ENCODE peak calls at places on chromosomes 13 and 19, in nine cellular contexts. One of them, this sample, is unnamed. For H3K4me1, the result is how much of the 10 kb centered on the place peaks cover.

GRCh38 chr13:76976488-76976887 is 15.4 kb upstream of the CLN5 start:
- DNase-seq in testis: no peak
- DNase-seq in lower lobe of right lung: no peak
- DNase-seq in CD8-positive, alpha-beta T cell: no peak
- DNase-seq in pancreas: no peak
- DNase-seq in tibial artery: no peak
- DNase-seq in ascending aorta: no peak
- DNase-seq in IMR-90: no peak
- DNase-seq in fibroblast of lung: peak
- DNase-seq in this sample: no peak

GRCh38 chr19:49017041-49017665 is at the start of gene LHB:
- DNase-seq in testis: no peak
- DNase-seq in lower lobe of right lung: no peak
- DNase-seq in CD8-positive, alpha-beta T cell: no peak
- DNase-seq in pancreas: no peak
- DNase-seq in tibial artery: no peak
- DNase-seq in ascending aorta: no peak
- DNase-seq in IMR-90: no peak
- DNase-seq in fibroblast of lung: no peak
- DNase-seq in this sample: no peak

GRCh38 chr13:39415403-39415802 is 187.6 kb downstream of the LHFPL6 start:
- DNase-seq in testis: peak
- DNase-seq in lower lobe of right lung: peak
- DNase-seq in CD8-positive, alpha-beta T cell: no peak
- DNase-seq in pancreas: peak
- DNase-seq in tibial artery: peak
- DNase-seq in ascending aorta: no peak
- DNase-seq in IMR-90: peak
- DNase-seq in fibroblast of lung: peak
- DNase-seq in this sample: peak

GRCh38 chr19:33201473-33201872 is 7.3 kb downstream of the LRP3 start:
- DNase-seq in testis: no peak
- DNase-seq in lower lobe of right lung: no peak
- DNase-seq in CD8-positive, alpha-beta T cell: no peak
- DNase-seq in pancreas: peak
- DNase-seq in tibial artery: no peak
- DNase-seq in ascending aorta: no peak
- DNase-seq in IMR-90: no peak
- DNase-seq in fibroblast of lung: no peak
- DNase-seq in this sample: no peak

GRCh38 chr13:51549050-51549449 is 35.2 kb upstream of the WDFY2 start:
- DNase-seq in testis: no peak
- DNase-seq in lower lobe of right lung: peak
- DNase-seq in CD8-positive, alpha-beta T cell: no peak
- DNase-seq in pancreas: no peak
- DNase-seq in tibial artery: no peak
- DNase-seq in ascending aorta: no peak
- DNase-seq in IMR-90: no peak
- DNase-seq in fibroblast of lung: no peak
- DNase-seq in this sample: no peak

GRCh38 chr19:48400018-48400742 is 6.7 kb downstream of the GRIN2D start:
- DNase-seq in testis: peak
- DNase-seq in lower lobe of right lung: peak
- DNase-seq in CD8-positive, alpha-beta T cell: peak
- DNase-seq in pancreas: no peak
- DNase-seq in tibial artery: peak
- DNase-seq in ascending aorta: no peak
- DNase-seq in IMR-90: peak
- DNase-seq in fibroblast of lung: peak
- DNase-seq in this sample: peak

GRCh38 chr13:48769107-48769704 is 115.5 kb downstream of the CYSLTR2 start:
- DNase-seq in testis: peak
- DNase-seq in lower lobe of right lung: no peak
- DNase-seq in CD8-positive, alpha-beta T cell: peak
- DNase-seq in pancreas: no peak
- DNase-seq in tibial artery: peak
- DNase-seq in ascending aorta: no peak
- DNase-seq in IMR-90: peak
- DNase-seq in fibroblast of lung: peak
- DNase-seq in this sample: peak

GRCh38 chr13:94343243-94343585 is 136.3 kb downstream of the DCT start:
- DNase-seq in testis: no peak
- DNase-seq in lower lobe of right lung: no peak
- DNase-seq in CD8-positive, alpha-beta T cell: no peak
- DNase-seq in pancreas: no peak
- DNase-seq in tibial artery: peak
- DNase-seq in ascending aorta: no peak
- DNase-seq in IMR-90: peak
- DNase-seq in fibroblast of lung: peak
- DNase-seq in this sample: no peak

GRCh38 chr19:13619203-13619632 is 112.9 kb upstream of the CACNA1A start:
- DNase-seq in testis: no peak
- DNase-seq in lower lobe of right lung: no peak
- DNase-seq in CD8-positive, alpha-beta T cell: no peak
- DNase-seq in pancreas: no peak
- DNase-seq in tibial artery: no peak
- DNase-seq in ascending aorta: no peak
- DNase-seq in IMR-90: peak
- DNase-seq in fibroblast of lung: peak
- DNase-seq in this sample: no peak

GRCh38 chr13:78299832-78300623 is 303.3 kb downstream of the POU4F1 start:
- DNase-seq in testis: no peak
- DNase-seq in lower lobe of right lung: no peak
- DNase-seq in CD8-positive, alpha-beta T cell: no peak
- DNase-seq in pancreas: no peak
- DNase-seq in tibial artery: no peak
- DNase-seq in ascending aorta: no peak
- DNase-seq in IMR-90: no peak
- DNase-seq in fibroblast of lung: no peak
- DNase-seq in this sample: no peak

GRCh38 chr19:33621811-33622504 is at the start of gene CHST8:
- DNase-seq in testis: peak
- DNase-seq in lower lobe of right lung: no peak
- DNase-seq in CD8-positive, alpha-beta T cell: no peak
- DNase-seq in pancreas: no peak
- DNase-seq in tibial artery: no peak
- DNase-seq in ascending aorta: no peak
- DNase-seq in IMR-90: no peak
- DNase-seq in fibroblast of lung: peak
- DNase-seq in this sample: peak

GRCh38 chr19:13208131-13208963 is 58.1 kb downstream of the IER2 start:
- DNase-seq in testis: peak
- DNase-seq in lower lobe of right lung: peak
- DNase-seq in CD8-positive, alpha-beta T cell: peak
- DNase-seq in pancreas: no peak
- DNase-seq in tibial artery: peak
- DNase-seq in ascending aorta: no peak
- DNase-seq in IMR-90: peak
- DNase-seq in fibroblast of lung: peak
- DNase-seq in this sample: no peak

GRCh38 chr13:43528992-43529391 is 257.8 kb downstream of the ENOX1 start:
- DNase-seq in testis: no peak
- DNase-seq in lower lobe of right lung: no peak
- DNase-seq in CD8-positive, alpha-beta T cell: no peak
- DNase-seq in pancreas: no peak
- DNase-seq in tibial artery: no peak
- DNase-seq in ascending aorta: no peak
- DNase-seq in IMR-90: no peak
- DNase-seq in fibroblast of lung: no peak
- DNase-seq in this sample: no peak

GRCh38 chr13:106088094-106088493 is 447.4 kb downstream of the EFNB2 start:
- DNase-seq in testis: no peak
- DNase-seq in lower lobe of right lung: no peak
- DNase-seq in CD8-positive, alpha-beta T cell: no peak
- DNase-seq in pancreas: no peak
- DNase-seq in tibial artery: no peak
- DNase-seq in ascending aorta: no peak
- DNase-seq in IMR-90: peak
- DNase-seq in fibroblast of lung: peak
- DNase-seq in this sample: no peak

GRCh38 chr13:106087201-106087600 is 448.3 kb downstream of the EFNB2 start:
- DNase-seq in testis: no peak
- DNase-seq in lower lobe of right lung: no peak
- DNase-seq in CD8-positive, alpha-beta T cell: no peak
- DNase-seq in pancreas: no peak
- DNase-seq in tibial artery: no peak
- DNase-seq in ascending aorta: no peak
- DNase-seq in IMR-90: no peak
- DNase-seq in fibroblast of lung: no peak
- DNase-seq in this sample: no peak

GRCh38 chr13:106089251-106089940 is 446.1 kb downstream of the EFNB2 start:
- DNase-seq in testis: no peak
- DNase-seq in lower lobe of right lung: no peak
- DNase-seq in CD8-positive, alpha-beta T cell: no peak
- DNase-seq in pancreas: no peak
- DNase-seq in tibial artery: no peak
- DNase-seq in ascending aorta: no peak
- DNase-seq in IMR-90: no peak
- DNase-seq in fibroblast of lung: no peak
- DNase-seq in this sample: no peak

GRCh38 chr13:106078191-106078590 is 457.3 kb downstream of the EFNB2 start:
- DNase-seq in testis: no peak
- DNase-seq in lower lobe of right lung: no peak
- DNase-seq in CD8-positive, alpha-beta T cell: no peak
- DNase-seq in pancreas: no peak
- DNase-seq in tibial artery: no peak
- DNase-seq in ascending aorta: no peak
- DNase-seq in IMR-90: peak
- DNase-seq in fibroblast of lung: peak
- DNase-seq in this sample: no peak

GRCh38 chr13:106083620-106084350 is 451.7 kb downstream of the EFNB2 start:
- DNase-seq in testis: peak
- DNase-seq in lower lobe of right lung: no peak
- DNase-seq in CD8-positive, alpha-beta T cell: no peak
- DNase-seq in pancreas: no peak
- DNase-seq in tibial artery: no peak
- DNase-seq in ascending aorta: no peak
- DNase-seq in IMR-90: peak
- DNase-seq in fibroblast of lung: peak
- DNase-seq in this sample: no peak
- TF ChIP-seq CTCF in testis: peak
- TF ChIP-seq CTCF in lower lobe of right lung: peak
- TF ChIP-seq CTCF in CD8-positive, alpha-beta T cell: no peak
- TF ChIP-seq CTCF in pancreas: peak
- TF ChIP-seq CTCF in tibial artery: peak
- TF ChIP-seq CTCF in ascending aorta: no peak
- TF ChIP-seq CTCF in IMR-90: peak
- TF ChIP-seq CTCF in fibroblast of lung: peak
- TF ChIP-seq CTCF in this sample: peak

DNA sequence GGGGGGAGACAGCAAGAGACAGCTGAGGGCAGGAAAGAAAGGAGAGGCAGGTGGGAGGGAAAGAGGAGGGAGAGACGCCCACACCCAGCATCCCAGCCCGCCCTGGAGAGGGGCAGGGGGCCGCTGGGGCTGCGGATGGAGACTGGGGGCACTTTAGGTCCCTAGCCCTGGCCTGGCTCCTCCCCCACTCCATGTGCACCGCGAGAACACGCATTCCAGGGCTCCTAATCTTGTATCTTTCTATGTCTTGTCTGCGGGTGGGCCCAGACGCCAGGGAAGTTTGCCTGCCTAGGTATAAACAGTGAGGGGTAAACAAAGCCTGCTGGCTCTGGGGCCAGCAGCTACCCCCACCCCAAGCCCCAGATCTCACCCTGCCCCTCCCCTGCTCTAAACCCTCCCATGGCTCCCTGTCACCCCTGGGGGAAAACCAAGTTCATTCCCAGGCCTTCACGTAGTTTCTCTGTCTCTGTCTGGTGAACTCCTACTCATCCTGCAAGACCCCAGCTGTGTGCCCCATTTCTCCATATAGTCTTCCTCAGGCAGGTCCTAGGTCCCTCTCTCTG is 5.8 kb downstream of the TLE5 start:
- DNase-seq in testis: peak
- DNase-seq in lower lobe of right lung: no peak
- DNase-seq in CD8-positive, alpha-beta T cell: no peak
- DNase-seq in pancreas: no peak
- DNase-seq in tibial artery: no peak
- DNase-seq in ascending aorta: no peak
- DNase-seq in IMR-90: no peak
- DNase-seq in fibroblast of lung: no peak
- DNase-seq in this sample: no peak
- H3K27ac ChIP-seq in testis: peak
- H3K27ac ChIP-seq in lower lobe of right lung: peak
- H3K27ac ChIP-seq in CD8-positive, alpha-beta T cell: no peak
- H3K27ac ChIP-seq in pancreas: peak
- H3K27ac ChIP-seq in tibial artery: peak
- H3K27ac ChIP-seq in ascending aorta: peak
- H3K27ac ChIP-seq in IMR-90: no peak
- H3K27ac ChIP-seq in fibroblast of lung: no peak
- H3K27ac ChIP-seq in this sample: peak

DNA sequence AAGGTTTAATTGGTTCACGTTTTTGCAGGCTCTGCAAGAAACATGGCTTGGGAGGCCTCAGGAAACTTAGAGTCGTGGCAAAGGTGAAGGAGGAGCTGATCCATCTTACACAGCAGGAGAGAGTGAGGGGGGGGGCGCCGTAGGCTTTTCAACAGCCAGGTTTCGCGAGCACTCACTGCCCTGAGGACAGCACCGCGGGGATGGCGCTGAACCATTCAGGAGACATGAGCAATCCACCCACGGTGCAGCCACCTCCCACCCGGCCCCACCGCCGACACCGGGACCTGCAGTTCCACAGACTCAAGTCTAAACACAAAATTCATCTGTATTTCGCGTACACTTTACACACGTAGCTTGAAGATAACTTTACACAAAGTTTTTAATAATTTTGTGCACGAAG is 73.6 kb downstream of the KDM4B start:
- DNase-seq in testis: no peak
- DNase-seq in lower lobe of right lung: no peak
- DNase-seq in CD8-positive, alpha-beta T cell: no peak
- DNase-seq in pancreas: no peak
- DNase-seq in tibial artery: no peak
- DNase-seq in ascending aorta: no peak
- DNase-seq in IMR-90: no peak
- DNase-seq in fibroblast of lung: no peak
- DNase-seq in this sample: no peak
- H3K4me1 ChIP-seq in testis: under half
- H3K4me1 ChIP-seq in lower lobe of right lung: under half
- H3K4me1 ChIP-seq in CD8-positive, alpha-beta T cell: under half
- H3K4me1 ChIP-seq in pancreas: under half
- H3K4me1 ChIP-seq in tibial artery: under half
- H3K4me1 ChIP-seq in ascending aorta: under half
- H3K4me1 ChIP-seq in IMR-90: under half
- H3K4me1 ChIP-seq in fibroblast of lung: under half
- H3K4me1 ChIP-seq in this sample: under half

GRCh38 chr13:70311175-70311574 is 202.9 kb upstream of the KLHL1 start:
- DNase-seq in testis: no peak
- DNase-seq in lower lobe of right lung: no peak
- DNase-seq in CD8-positive, alpha-beta T cell: no peak
- DNase-seq in pancreas: no peak
- DNase-seq in tibial artery: no peak
- DNase-seq in ascending aorta: no peak
- DNase-seq in IMR-90: no peak
- DNase-seq in fibroblast of lung: no peak
- DNase-seq in this sample: no peak

DNA sequence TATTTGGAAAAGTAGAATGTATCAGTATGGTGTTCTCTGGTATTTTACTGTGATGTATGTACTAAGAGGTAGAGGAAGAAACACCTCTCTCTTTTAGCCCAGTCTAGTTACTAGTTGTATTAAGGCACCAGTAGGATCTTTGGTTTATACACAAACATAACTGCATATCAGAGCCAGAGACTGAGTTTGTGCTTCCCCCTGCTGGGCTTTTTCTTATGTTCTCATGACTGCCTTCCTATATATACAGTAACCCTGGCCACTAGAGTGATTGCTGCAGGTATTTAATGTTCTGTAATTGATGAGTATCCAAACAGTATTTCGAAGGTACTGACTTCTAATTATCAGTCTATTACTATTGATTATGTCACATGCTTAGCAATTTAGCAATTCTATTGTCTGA is 202.5 kb upstream of the KLHL1 start:
- DNase-seq in testis: peak
- DNase-seq in lower lobe of right lung: no peak
- DNase-seq in CD8-positive, alpha-beta T cell: no peak
- DNase-seq in pancreas: no peak
- DNase-seq in tibial artery: no peak
- DNase-seq in ascending aorta: no peak
- DNase-seq in IMR-90: no peak
- DNase-seq in fibroblast of lung: peak
- DNase-seq in this sample: no peak
- TF ChIP-seq CTCF in testis: no peak
- TF ChIP-seq CTCF in lower lobe of right lung: no peak
- TF ChIP-seq CTCF in CD8-positive, alpha-beta T cell: no peak
- TF ChIP-seq CTCF in pancreas: peak
- TF ChIP-seq CTCF in tibial artery: no peak
- TF ChIP-seq CTCF in ascending aorta: no peak
- TF ChIP-seq CTCF in IMR-90: no peak
- TF ChIP-seq CTCF in fibroblast of lung: no peak
- TF ChIP-seq CTCF in this sample: peak

This sample was measured in heart right ventricle.